ENCODE peak calls at places on chromosomes 16 and 17, in ten cellular contexts. I is spleen, E is bronchial epithelial cell, F is left lung, S is endothelial cell of umbilical vein, V is MM.1S, Z is OCI-LY7, D is uterus, P is colonic mucosa, C is body of pancreas. M is an unnamed sample.

GRCh38 chr16:49346459-49346858 is 27.1 kb upstream of the C16orf78 start:
- DNase-seq in I (no peak), E (no peak), F (no peak), S (no peak), V (no peak), Z (no peak), D (no peak), P (no peak), C (no peak), M (no peak)

GRCh38 chr17:72134560-72135399 is 14.0 kb downstream of the SOX9 start:
- DNase-seq in I (no peak), E (no peak), F (no peak), S (no peak), V (no peak), Z (no peak), D (no peak), P (no peak), C (no peak), M (no peak)

GRCh38 chr16:50093607-50094570 is 28.1 kb downstream of the HEATR3 start:
- DNase-seq in I (no peak), E (no peak), F (peak; percentile 44), S (peak; percentile 48), V (no peak), Z (no peak), D (peak; percentile 66), P (peak; percentile 48), C (peak; percentile 81), M (no peak)

GRCh38 chr17:40369923-40370322 is 5.4 kb upstream of the GJD3 start:
- DNase-seq in I (no peak), E (no peak), F (no peak), S (no peak), V (no peak), Z (no peak), D (no peak), P (no peak), C (no peak), M (no peak)

GRCh38 chr17:2218426-2218825 is 85.2 kb downstream of the SMG6 start:
- DNase-seq in I (no peak), E (peak; percentile 100), F (no peak), S (no peak), V (no peak), Z (no peak), D (no peak), P (no peak), C (no peak), M (peak; percentile 87)

GRCh38 chr16:10828851-10829331 is 10.3 kb upstream of the TVP23A start:
- DNase-seq in I (peak; percentile 90), E (peak; percentile 73), F (peak; percentile 94), S (peak; percentile 92), V (no peak), Z (no peak), D (peak; percentile 95), P (peak; percentile 78), C (peak; percentile 97), M (peak; percentile 78)

GRCh38 chr17:7001562-7001961 is 5.7 kb downstream of the ALOX12 start:
- DNase-seq in I (no peak), E (peak; percentile 56), F (no peak), S (peak; percentile 59), V (peak; percentile 54), Z (no peak), D (no peak), P (no peak), C (no peak), M (no peak)

GRCh38 chr17:10843806-10844205 is 5.9 kb upstream of the PIRT start:
- DNase-seq in I (no peak), E (peak; percentile 4), F (no peak), S (no peak), V (no peak), Z (no peak), D (peak; percentile 30), P (peak; percentile 62), C (no peak), M (no peak)

GRCh38 chr17:49361129-49361901 is 735 bp downstream of the ZNF652 start:
- DNase-seq in I (peak; percentile 94), E (peak; percentile 58), F (peak; percentile 86), S (peak; percentile 67), V (peak; percentile 87), Z (peak; percentile 86), D (peak; percentile 40), P (peak; percentile 66), C (peak; percentile 48), M (peak; percentile 23)

GRCh38 chr16:27303256-27304100 is 10.3 kb upstream of the IL4R start:
- DNase-seq in I (no peak), E (no peak), F (no peak), S (no peak), V (no peak), Z (no peak), D (no peak), P (no peak), C (no peak), M (no peak)

GRCh38 chr16:80027007-80027965 is 426.7 kb upstream of the MAF start:
- DNase-seq in I (peak; percentile 80), E (peak; percentile 98), F (peak; percentile 77), S (peak; percentile 71), V (no peak), Z (no peak), D (peak; percentile 22), P (peak; percentile 55), C (peak; percentile 31), M (peak; percentile 95)

GRCh38 chr16:11985250-11985649 is 8.7 kb downstream of the SNX29 start:
- DNase-seq in I (no peak), E (no peak), F (no peak), S (no peak), V (no peak), Z (no peak), D (no peak), P (no peak), C (no peak), M (no peak)

GRCh38 chr17:50966163-50966666 is 100.1 kb upstream of the TOB1 start:
- DNase-seq in I (no peak), E (no peak), F (no peak), S (no peak), V (no peak), Z (no peak), D (no peak), P (no peak), C (no peak), M (no peak)

GRCh38 chr17:55265434-55266021 is 768 bp downstream of the HLF start:
- DNase-seq in I (peak; percentile 79), E (no peak), F (peak; percentile 82), S (no peak), V (no peak), Z (no peak), D (peak; percentile 33), P (no peak), C (no peak), M (no peak)

GRCh38 chr17:35726609-35727460 is 4.6 kb upstream of the RASL10B start:
- DNase-seq in I (no peak), E (peak; percentile 41), F (no peak), S (no peak), V (no peak), Z (peak; percentile 34), D (peak; percentile 34), P (peak; percentile 53), C (peak; percentile 55), M (peak; percentile 74)

GRCh38 chr17:47733047-47733413 is at the start of gene TBX21:
- DNase-seq in I (peak; percentile 97), E (no peak), F (peak; percentile 87), S (peak; percentile 25), V (peak; percentile 81), Z (peak; percentile 41), D (peak; percentile 37), P (peak; percentile 59), C (peak; percentile 78), M (peak; percentile 41)

GRCh38 chr16:29805232-29806095 is 865 bp upstream of the MAZ start:
- DNase-seq in I (peak; percentile 100), E (peak; percentile 86), F (peak; percentile 99), S (peak; percentile 97), V (peak; percentile 97), Z (peak; percentile 98), D (peak; percentile 96), P (peak; percentile 99), C (peak; percentile 98), M (peak; percentile 94)

GRCh38 chr17:12613566-12613965 is 52.1 kb upstream of the MYOCD start:
- DNase-seq in I (no peak), E (peak; percentile 37), F (no peak), S (no peak), V (no peak), Z (no peak), D (no peak), P (no peak), C (no peak), M (no peak)

GRCh38 chr16:1322407-1322806 is 11.0 kb upstream of the BAIAP3 start:
- DNase-seq in I (no peak), E (no peak), F (no peak), S (no peak), V (no peak), Z (no peak), D (no peak), P (no peak), C (no peak), M (no peak)

GRCh38 chr16:3004781-3005284 is 7.9 kb upstream of the CLDN9 start:
- DNase-seq in I (peak; percentile 89), E (no peak), F (peak; percentile 90), S (no peak), V (no peak), Z (no peak), D (no peak), P (peak; percentile 82), C (peak; percentile 84), M (peak; percentile 74)
- H3K4me3 ChIP-seq in I (peak overlapping the region; percentile 11), E (peak overlapping the region; percentile 47), F (peak overlapping the region; percentile 17), S (no peak overlapping the region), V (peak overlapping the region; percentile 51), Z (peak overlapping the region; percentile 50), D (no peak overlapping the region), P (peak overlapping the region; percentile 33), C (no peak overlapping the region), M (peak overlapping the region; percentile 55)

GRCh38 chr17:46038414-46038813 is 39.4 kb downstream of the STH start:
- DNase-seq in I (no peak), E (no peak), F (no peak), S (no peak), V (no peak), Z (no peak), D (no peak), P (no peak), C (no peak), M (peak; percentile 20)
- H3K36me3 ChIP-seq in I (no peaks in the 10 kb centered on the region), E (peaks cover 43% of the 10 kb centered on the region), F (peaks cover 93% of the 10 kb centered on the region), S (peaks cover 33% of the 10 kb centered on the region), V (peaks cover 7% of the 10 kb centered on the region), Z (peaks cover 98% of the 10 kb centered on the region), D (no peaks in the 10 kb centered on the region), P (peaks cover 35% of the 10 kb centered on the region), C (no peaks in the 10 kb centered on the region), M (peaks cover 79% of the 10 kb centered on the region)

GRCh38 chr17:14737984-14738651 is 437.2 kb downstream of the HS3ST3B1 start:
- DNase-seq in I (peak; percentile 86), E (peak; percentile 100), F (peak; percentile 88), S (no peak), V (no peak), Z (peak; percentile 44), D (no peak), P (no peak), C (peak; percentile 89), M (peak; percentile 57)
- TF ChIP-seq CTCF in I (no peak), E (peak; percentile 64), F (peak; percentile 53), S (no peak), V (no peak), Z (peak; percentile 62), D (no peak), P (no peak), C (peak; percentile 39), M (no peak)

DNA sequence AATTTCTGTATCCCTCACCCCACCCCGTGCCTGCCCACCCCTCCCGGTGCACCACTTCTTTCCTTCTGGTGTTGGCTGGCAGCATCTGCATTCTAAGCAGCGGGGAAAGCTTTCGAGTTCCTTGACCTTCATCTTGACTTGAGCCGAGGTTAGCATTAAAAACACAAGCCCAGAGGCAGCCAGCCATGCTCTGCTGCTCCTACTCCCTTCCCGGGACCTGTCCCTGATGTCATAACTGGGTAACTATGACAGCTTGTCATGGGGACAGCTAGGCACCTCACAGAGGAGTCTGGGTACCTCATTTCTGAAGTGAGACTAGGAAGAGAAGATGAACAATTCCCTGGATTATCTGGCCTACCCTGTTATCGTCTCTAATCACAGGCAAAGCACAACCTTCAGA is at the start of gene CFAP97D1:
- DNase-seq in I (peak; percentile 40), E (no peak), F (no peak), S (no peak), V (no peak), Z (no peak), D (no peak), P (no peak), C (no peak), M (no peak)
- H3K4me3 ChIP-seq in I (peak within 1 kb of the TSS; percentile 82), E (peak within 1 kb of the TSS; percentile 93), F (peak within 1 kb of the TSS; percentile 91), S (peak within 1 kb of the TSS; percentile 63), V (peak within 1 kb of the TSS; percentile 70), Z (peak within 1 kb of the TSS; percentile 96), D (peak within 1 kb of the TSS; percentile 75), P (peak within 1 kb of the TSS; percentile 98), C (no peak within 1 kb of the TSS), M (peak within 1 kb of the TSS; percentile 81)

M was measured in PC-9.